ENCODE peak calls at places on chromosomes 3 and 15, in six cellular contexts. One of them, this sample, is unnamed.

GRCh38 chr15:52294881-52295420 is 653 bp downstream of the MYO5C start:
- DNase-seq in HepG2: peak; percentile 47
- DNase-seq in fibroblast of the aortic adventitia: no peak
- DNase-seq in astrocyte of the spinal cord: no peak
- DNase-seq in psoas muscle: no peak
- DNase-seq in uterus: no peak
- DNase-seq in this sample: no peak

GRCh38 chr3:6791161-6791560 is 69.8 kb upstream of the GRM7 start:
- DNase-seq in astrocyte of the spinal cord: peak; percentile 40
- DNase-seq in uterus: no peak
- DNase-seq in fibroblast of the aortic adventitia: no peak
- DNase-seq in psoas muscle: no peak
- DNase-seq in HepG2: no peak
- DNase-seq in this sample: no peak

GRCh38 chr3:23879485-23879884 is 37.3 kb downstream of the NKIRAS1 start:
- DNase-seq in astrocyte of the spinal cord: no peak
- DNase-seq in fibroblast of the aortic adventitia: no peak
- DNase-seq in uterus: no peak
- DNase-seq in psoas muscle: no peak
- DNase-seq in HepG2: no peak
- DNase-seq in this sample: no peak

GRCh38 chr3:10081871-10082270 is 26.2 kb downstream of the FANCD2OS start:
- DNase-seq in astrocyte of the spinal cord: no peak
- DNase-seq in psoas muscle: no peak
- DNase-seq in HepG2: no peak
- DNase-seq in uterus: no peak
- DNase-seq in fibroblast of the aortic adventitia: no peak
- DNase-seq in this sample: no peak

GRCh38 chr3:8578282-8578681 is 66.3 kb downstream of the SSUH2 start:
- DNase-seq in psoas muscle: no peak
- DNase-seq in astrocyte of the spinal cord: no peak
- DNase-seq in HepG2: no peak
- DNase-seq in uterus: no peak
- DNase-seq in fibroblast of the aortic adventitia: peak; percentile 79
- DNase-seq in this sample: no peak

GRCh38 chr15:28881600-28881999 is 4.2 kb upstream of the APBA2 start:
- DNase-seq in fibroblast of the aortic adventitia: no peak
- DNase-seq in astrocyte of the spinal cord: no peak
- DNase-seq in uterus: no peak
- DNase-seq in HepG2: no peak
- DNase-seq in psoas muscle: no peak
- DNase-seq in this sample: no peak

GRCh38 chr3:158809642-158810041 is 7.8 kb downstream of the MFSD1 start:
- DNase-seq in HepG2: no peak
- DNase-seq in astrocyte of the spinal cord: no peak
- DNase-seq in uterus: no peak
- DNase-seq in fibroblast of the aortic adventitia: no peak
- DNase-seq in psoas muscle: no peak
- DNase-seq in this sample: no peak

GRCh38 chr3:44252332-44252731 is 10.6 kb downstream of the TOPAZ1 start:
- DNase-seq in astrocyte of the spinal cord: no peak
- DNase-seq in psoas muscle: no peak
- DNase-seq in HepG2: no peak
- DNase-seq in uterus: no peak
- DNase-seq in fibroblast of the aortic adventitia: no peak
- DNase-seq in this sample: no peak

GRCh38 chr3:8499181-8499611 is 2.4 kb upstream of the LMCD1 start:
- DNase-seq in fibroblast of the aortic adventitia: no peak
- DNase-seq in psoas muscle: no peak
- DNase-seq in astrocyte of the spinal cord: peak; percentile 72
- DNase-seq in uterus: no peak
- DNase-seq in HepG2: peak; percentile 92
- DNase-seq in this sample: no peak

GRCh38 chr3:140004271-140004670 is 69.3 kb downstream of the CLSTN2 start:
- DNase-seq in uterus: no peak
- DNase-seq in astrocyte of the spinal cord: no peak
- DNase-seq in fibroblast of the aortic adventitia: no peak
- DNase-seq in psoas muscle: no peak
- DNase-seq in HepG2: no peak
- DNase-seq in this sample: no peak

GRCh38 chr3:143358155-143358792 is 238.7 kb downstream of the CHST2 start:
- DNase-seq in astrocyte of the spinal cord: no peak
- DNase-seq in uterus: no peak
- DNase-seq in fibroblast of the aortic adventitia: peak; percentile 78
- DNase-seq in HepG2: no peak
- DNase-seq in psoas muscle: no peak
- DNase-seq in this sample: no peak

GRCh38 chr15:62212746-62213145 is 47.7 kb upstream of the C2CD4B start:
- DNase-seq in fibroblast of the aortic adventitia: no peak
- DNase-seq in HepG2: no peak
- DNase-seq in astrocyte of the spinal cord: no peak
- DNase-seq in uterus: no peak
- DNase-seq in psoas muscle: no peak
- DNase-seq in this sample: no peak

GRCh38 chr3:131350506-131350905 is 31.1 kb upstream of the NUDT16 start:
- DNase-seq in HepG2: no peak
- DNase-seq in fibroblast of the aortic adventitia: peak; percentile 40
- DNase-seq in astrocyte of the spinal cord: no peak
- DNase-seq in psoas muscle: no peak
- DNase-seq in uterus: no peak
- DNase-seq in this sample: peak; percentile 26

GRCh38 chr15:93235321-93235720 is 146.3 kb upstream of the RGMA start:
- DNase-seq in uterus: no peak
- DNase-seq in astrocyte of the spinal cord: no peak
- DNase-seq in fibroblast of the aortic adventitia: no peak
- DNase-seq in HepG2: no peak
- DNase-seq in psoas muscle: no peak
- DNase-seq in this sample: no peak

GRCh38 chr15:65790692-65791334 is 1.3 kb downstream of the DENND4A start:
- DNase-seq in uterus: no peak
- DNase-seq in fibroblast of the aortic adventitia: peak; percentile 51
- DNase-seq in HepG2: no peak
- DNase-seq in astrocyte of the spinal cord: no peak
- DNase-seq in psoas muscle: no peak
- DNase-seq in this sample: no peak

GRCh38 chr3:72453686-72454085 is 394.6 kb downstream of the SHQ1 start:
- DNase-seq in uterus: no peak
- DNase-seq in astrocyte of the spinal cord: no peak
- DNase-seq in HepG2: no peak
- DNase-seq in psoas muscle: no peak
- DNase-seq in fibroblast of the aortic adventitia: peak; percentile 31
- DNase-seq in this sample: no peak

GRCh38 chr15:40243126-40243810 is 4.4 kb downstream of the PAK6 start:
- DNase-seq in fibroblast of the aortic adventitia: no peak
- DNase-seq in psoas muscle: no peak
- DNase-seq in astrocyte of the spinal cord: no peak
- DNase-seq in HepG2: no peak
- DNase-seq in uterus: no peak
- DNase-seq in this sample: no peak

GRCh38 chr15:69475769-69476358 is 23.2 kb downstream of the RPLP1 start:
- DNase-seq in astrocyte of the spinal cord: peak; percentile 73
- DNase-seq in fibroblast of the aortic adventitia: peak; percentile 78
- DNase-seq in uterus: peak; percentile 79
- DNase-seq in HepG2: peak; percentile 33
- DNase-seq in psoas muscle: peak; percentile 87
- DNase-seq in this sample: no peak

GRCh38 chr15:69193948-69194827 is 33.8 kb downstream of the GLCE start:
- DNase-seq in HepG2: no peak
- DNase-seq in uterus: no peak
- DNase-seq in fibroblast of the aortic adventitia: peak; percentile 32
- DNase-seq in psoas muscle: no peak
- DNase-seq in astrocyte of the spinal cord: peak; percentile 56
- DNase-seq in this sample: peak; percentile 21

GRCh38 chr3:52707585-52707984 is 1.7 kb downstream of the SPCS1 start:
- DNase-seq in HepG2: no peak
- DNase-seq in astrocyte of the spinal cord: no peak
- DNase-seq in psoas muscle: no peak
- DNase-seq in fibroblast of the aortic adventitia: no peak
- DNase-seq in uterus: no peak
- DNase-seq in this sample: no peak

GRCh38 chr3:168620854-168621253 is 525.1 kb upstream of the GOLIM4 start:
- DNase-seq in uterus: no peak
- DNase-seq in HepG2: peak; percentile 41
- DNase-seq in fibroblast of the aortic adventitia: no peak
- DNase-seq in psoas muscle: no peak
- DNase-seq in astrocyte of the spinal cord: peak; percentile 22
- DNase-seq in this sample: no peak

GRCh38 chr15:99123706-99124451 is 19.0 kb downstream of the SYNM start:
- DNase-seq in uterus: peak; percentile 86
- DNase-seq in astrocyte of the spinal cord: peak; percentile 98
- DNase-seq in HepG2: peak; percentile 83
- DNase-seq in fibroblast of the aortic adventitia: peak; percentile 92
- DNase-seq in psoas muscle: peak; percentile 96
- DNase-seq in this sample: peak; percentile 93

GRCh38 chr15:71357357-71357756 is 242.1 kb downstream of the THSD4 start:
- DNase-seq in fibroblast of the aortic adventitia: peak; percentile 64
- DNase-seq in HepG2: no peak
- DNase-seq in uterus: peak; percentile 65
- DNase-seq in astrocyte of the spinal cord: no peak
- DNase-seq in psoas muscle: no peak
- DNase-seq in this sample: no peak

GRCh38 chr15:87227846-87228245 is 1028.7 kb downstream of the NTRK3 start:
- DNase-seq in fibroblast of the aortic adventitia: peak; percentile 89
- DNase-seq in astrocyte of the spinal cord: peak; percentile 23
- DNase-seq in uterus: no peak
- DNase-seq in HepG2: no peak
- DNase-seq in psoas muscle: no peak
- DNase-seq in this sample: no peak

GRCh38 chr3:65854606-65855304 is 184.0 kb downstream of the MAGI1 start:
- DNase-seq in fibroblast of the aortic adventitia: no peak
- DNase-seq in psoas muscle: no peak
- DNase-seq in astrocyte of the spinal cord: no peak
- DNase-seq in HepG2: no peak
- DNase-seq in uterus: no peak
- DNase-seq in this sample: no peak

GRCh38 chr3:45272411-45272810 is 46.3 kb upstream of the TMEM158 start:
- DNase-seq in uterus: no peak
- DNase-seq in astrocyte of the spinal cord: no peak
- DNase-seq in HepG2: no peak
- DNase-seq in psoas muscle: no peak
- DNase-seq in fibroblast of the aortic adventitia: no peak
- DNase-seq in this sample: no peak

GRCh38 chr3:181300033-181300432 is 310.5 kb upstream of the DNAJC19 start:
- DNase-seq in HepG2: no peak
- DNase-seq in psoas muscle: no peak
- DNase-seq in astrocyte of the spinal cord: no peak
- DNase-seq in fibroblast of the aortic adventitia: no peak
- DNase-seq in uterus: no peak
- DNase-seq in this sample: no peak

GRCh38 chr3:135766113-135766512 is 199.4 kb upstream of the PPP2R3A start:
- DNase-seq in uterus: no peak
- DNase-seq in astrocyte of the spinal cord: no peak
- DNase-seq in psoas muscle: no peak
- DNase-seq in fibroblast of the aortic adventitia: no peak
- DNase-seq in HepG2: no peak
- DNase-seq in this sample: no peak

GRCh38 chr3:21174461-21174860 is 576.5 kb downstream of the ZNF385D start:
- DNase-seq in uterus: no peak
- DNase-seq in fibroblast of the aortic adventitia: peak; percentile 84
- DNase-seq in HepG2: no peak
- DNase-seq in psoas muscle: no peak
- DNase-seq in astrocyte of the spinal cord: peak; percentile 79
- DNase-seq in this sample: no peak

GRCh38 chr3:70090322-70090913 is 90.9 kb downstream of the SAMMSON start:
- DNase-seq in astrocyte of the spinal cord: peak; percentile 40
- DNase-seq in uterus: no peak
- DNase-seq in HepG2: no peak
- DNase-seq in psoas muscle: no peak
- DNase-seq in fibroblast of the aortic adventitia: peak; percentile 49
- DNase-seq in this sample: peak; percentile 0

GRCh38 chr3:167091186-167091585 is 288.9 kb downstream of the ZBBX start:
- DNase-seq in fibroblast of the aortic adventitia: no peak
- DNase-seq in HepG2: no peak
- DNase-seq in uterus: no peak
- DNase-seq in astrocyte of the spinal cord: no peak
- DNase-seq in psoas muscle: no peak
- DNase-seq in this sample: no peak

GRCh38 chr15:82647045-82647834 is at the start of gene CPEB1:
- DNase-seq in HepG2: no peak
- DNase-seq in psoas muscle: peak; percentile 78
- DNase-seq in astrocyte of the spinal cord: peak; percentile 5
- DNase-seq in uterus: peak; percentile 83
- DNase-seq in fibroblast of the aortic adventitia: peak; percentile 51
- DNase-seq in this sample: no peak
- H3K4me3 ChIP-seq in HepG2: peak within 1 kb of the TSS; percentile 43
- H3K4me3 ChIP-seq in psoas muscle: peak within 1 kb of the TSS; percentile 72
- H3K4me3 ChIP-seq in astrocyte of the spinal cord: no peak within 1 kb of the TSS
- H3K4me3 ChIP-seq in uterus: peak within 1 kb of the TSS; percentile 53
- H3K4me3 ChIP-seq in fibroblast of the aortic adventitia: peak within 1 kb of the TSS; percentile 58
- H3K4me3 ChIP-seq in this sample: peak within 1 kb of the TSS; percentile 49

GRCh38 chr3:138376663-138377062 is 28.3 kb downstream of the MRAS start:
- DNase-seq in uterus: no peak
- DNase-seq in astrocyte of the spinal cord: no peak
- DNase-seq in fibroblast of the aortic adventitia: no peak
- DNase-seq in psoas muscle: no peak
- DNase-seq in HepG2: no peak
- DNase-seq in this sample: no peak

GRCh38 chr3:138375446-138375845 is 27.1 kb downstream of the MRAS start:
- DNase-seq in HepG2: no peak
- DNase-seq in fibroblast of the aortic adventitia: no peak
- DNase-seq in uterus: no peak
- DNase-seq in astrocyte of the spinal cord: no peak
- DNase-seq in psoas muscle: no peak
- DNase-seq in this sample: no peak

GRCh38 chr3:138378331-138378730 is 30.0 kb downstream of the MRAS start:
- DNase-seq in fibroblast of the aortic adventitia: no peak
- DNase-seq in HepG2: no peak
- DNase-seq in uterus: no peak
- DNase-seq in astrocyte of the spinal cord: no peak
- DNase-seq in psoas muscle: no peak
- DNase-seq in this sample: no peak

GRCh38 chr3:138378990-138379389 is 30.6 kb downstream of the MRAS start:
- DNase-seq in uterus: no peak
- DNase-seq in psoas muscle: no peak
- DNase-seq in astrocyte of the spinal cord: no peak
- DNase-seq in fibroblast of the aortic adventitia: no peak
- DNase-seq in HepG2: peak; percentile 25
- DNase-seq in this sample: no peak

GRCh38 chr3:138377804-138378203 is 29.4 kb downstream of the MRAS start:
- DNase-seq in HepG2: no peak
- DNase-seq in fibroblast of the aortic adventitia: no peak
- DNase-seq in astrocyte of the spinal cord: no peak
- DNase-seq in psoas muscle: no peak
- DNase-seq in uterus: no peak
- DNase-seq in this sample: no peak
- H3K4me3 ChIP-seq in HepG2: no peak overlapping the region
- H3K4me3 ChIP-seq in fibroblast of the aortic adventitia: no peak overlapping the region
- H3K4me3 ChIP-seq in astrocyte of the spinal cord: no peak overlapping the region
- H3K4me3 ChIP-seq in psoas muscle: no peak overlapping the region
- H3K4me3 ChIP-seq in uterus: no peak overlapping the region
- H3K4me3 ChIP-seq in this sample: no peak overlapping the region

GRCh38 chr15:79209690-79210089 is 72.8 kb upstream of the ANKRD34C start:
- DNase-seq in astrocyte of the spinal cord: no peak
- DNase-seq in fibroblast of the aortic adventitia: no peak
- DNase-seq in psoas muscle: no peak
- DNase-seq in HepG2: no peak
- DNase-seq in uterus: no peak
- DNase-seq in this sample: no peak
- H3K4me3 ChIP-seq in astrocyte of the spinal cord: no peak overlapping the region
- H3K4me3 ChIP-seq in fibroblast of the aortic adventitia: no peak overlapping the region
- H3K4me3 ChIP-seq in psoas muscle: no peak overlapping the region
- H3K4me3 ChIP-seq in HepG2: no peak overlapping the region
- H3K4me3 ChIP-seq in uterus: no peak overlapping the region
- H3K4me3 ChIP-seq in this sample: no peak overlapping the region

GRCh38 chr3:121661376-121661775 is 673 bp upstream of the HCLS1 start:
- DNase-seq in fibroblast of the aortic adventitia: no peak
- DNase-seq in psoas muscle: no peak
- DNase-seq in HepG2: no peak
- DNase-seq in astrocyte of the spinal cord: no peak
- DNase-seq in uterus: no peak
- DNase-seq in this sample: no peak
- H3K4me3 ChIP-seq in fibroblast of the aortic adventitia: no peak overlapping the region
- H3K4me3 ChIP-seq in psoas muscle: no peak overlapping the region
- H3K4me3 ChIP-seq in HepG2: no peak overlapping the region
- H3K4me3 ChIP-seq in astrocyte of the spinal cord: no peak overlapping the region
- H3K4me3 ChIP-seq in uterus: no peak overlapping the region
- H3K4me3 ChIP-seq in this sample: no peak overlapping the region

This sample was measured in skeletal muscle cell.